ENCODE peak calls at places on chromosomes 12 and 14, in ten cellular contexts. X is GM10248, H is head of caudate nucleus, U is GM13976, G is vagina, S is germinal center, I is T-cell, E is fibroblast of pulmonary artery, M is ovary, B is Right ventricle myocardium superior. C is an unnamed sample.

GRCh38 chr14:93703941-93704340 is 84.3 kb downstream of the PRIMA1 start:
- DNase-seq in X (no peak), H (no peak), U (no peak), G (no peak), S (no peak), I (no peak), E (no peak), M (no peak), B (no peak), C (no peak)

GRCh38 chr12:108630481-108631207 is 3.0 kb downstream of the SELPLG start:
- DNase-seq in X (no peak), H (no peak), U (no peak), G (no peak), S (no peak), I (no peak), E (no peak), M (no peak), B (no peak), C (no peak)

GRCh38 chr14:55433880-55434804 is 6.3 kb downstream of the TBPL2 start:
- DNase-seq in X (no peak), H (no peak), U (no peak), G (peak), S (no peak), I (no peak), E (no peak), M (no peak), B (no peak), C (no peak)

GRCh38 chr14:100800041-100800440 is 25.9 kb upstream of the MEG3 start:
- DNase-seq in X (no peak), H (no peak), U (no peak), G (no peak), S (no peak), I (no peak), E (no peak), M (no peak), B (no peak), C (no peak)

GRCh38 chr12:57049047-57049446 is 882 bp downstream of the MYO1A start:
- DNase-seq in X (no peak), H (no peak), U (no peak), G (no peak), S (no peak), I (no peak), E (no peak), M (no peak), B (no peak), C (no peak)

GRCh38 chr14:26596722-26597030 is 1.2 kb downstream of the NOVA1 start:
- DNase-seq in X (no peak), H (peak), U (no peak), G (peak), S (no peak), I (no peak), E (peak), M (peak), B (peak), C (no peak)

GRCh38 chr14:105275267-105275946 is 25.4 kb downstream of the BRF1 start:
- DNase-seq in X (no peak), H (no peak), U (no peak), G (no peak), S (no peak), I (no peak), E (peak), M (no peak), B (no peak), C (no peak)

GRCh38 chr12:71752887-71753286 is 1.8 kb upstream of the RAB21 start:
- DNase-seq in X (no peak), H (no peak), U (no peak), G (no peak), S (no peak), I (no peak), E (no peak), M (no peak), B (no peak), C (no peak)

GRCh38 chr12:108568653-108569154 is 6.3 kb downstream of the ISCU start:
- DNase-seq in X (peak), H (no peak), U (peak), G (no peak), S (peak), I (peak), E (no peak), M (no peak), B (no peak), C (no peak)

GRCh38 chr14:94123296-94123695 is 6.1 kb downstream of the IFI27L2 start:
- DNase-seq in X (no peak), H (no peak), U (no peak), G (peak), S (no peak), I (no peak), E (no peak), M (no peak), B (no peak), C (no peak)

GRCh38 chr12:46430340-46430948 is 57.9 kb upstream of the SLC38A2 start:
- DNase-seq in X (peak), H (no peak), U (peak), G (no peak), S (no peak), I (no peak), E (peak), M (no peak), B (no peak), C (no peak)

GRCh38 chr12:10075451-10075850 is 23.3 kb downstream of the CLEC1A start:
- DNase-seq in X (no peak), H (no peak), U (no peak), G (no peak), S (no peak), I (no peak), E (no peak), M (no peak), B (no peak), C (no peak)

GRCh38 chr14:100432652-100433427 is 109.7 kb downstream of the SLC25A47 start:
- DNase-seq in X (no peak), H (no peak), U (no peak), G (no peak), S (no peak), I (no peak), E (no peak), M (no peak), B (no peak), C (no peak)